ENCODE peak calls at places on chromosomes 5 and 9, in ten cellular contexts. One of them, this sample, is unnamed.

GRCh38 chr5:73242741-73243140 is 69.7 kb downstream of the TMEM174 start:
- DNase-seq in AG10803: no peak
- DNase-seq in fibroblast of pulmonary artery: no peak
- DNase-seq in astrocyte of the spinal cord: no peak
- DNase-seq in choroid plexus epithelial cell: no peak
- DNase-seq in uterus: no peak
- DNase-seq in AG09309: no peak
- DNase-seq in pancreas: no peak
- DNase-seq in HepG2: no peak
- DNase-seq in GM20000: no peak
- DNase-seq in this sample: no peak

GRCh38 chr5:172216345-172216744 is 22.4 kb downstream of the EFCAB9 start:
- DNase-seq in AG10803: no peak
- DNase-seq in fibroblast of pulmonary artery: no peak
- DNase-seq in astrocyte of the spinal cord: no peak
- DNase-seq in choroid plexus epithelial cell: peak
- DNase-seq in uterus: no peak
- DNase-seq in AG09309: no peak
- DNase-seq in pancreas: no peak
- DNase-seq in HepG2: no peak
- DNase-seq in GM20000: no peak
- DNase-seq in this sample: no peak

GRCh38 chr5:65032250-65032649 is 263.5 kb downstream of the CWC27 start:
- DNase-seq in AG10803: peak
- DNase-seq in fibroblast of pulmonary artery: peak
- DNase-seq in astrocyte of the spinal cord: peak
- DNase-seq in choroid plexus epithelial cell: peak
- DNase-seq in uterus: no peak
- DNase-seq in AG09309: peak
- DNase-seq in pancreas: no peak
- DNase-seq in HepG2: no peak
- DNase-seq in GM20000: no peak
- DNase-seq in this sample: no peak

GRCh38 chr9:22136446-22137140 is 127.5 kb upstream of the CDKN2B start:
- DNase-seq in AG10803: peak
- DNase-seq in fibroblast of pulmonary artery: peak
- DNase-seq in astrocyte of the spinal cord: peak
- DNase-seq in choroid plexus epithelial cell: peak
- DNase-seq in uterus: no peak
- DNase-seq in AG09309: no peak
- DNase-seq in pancreas: no peak
- DNase-seq in HepG2: no peak
- DNase-seq in GM20000: no peak
- DNase-seq in this sample: no peak

GRCh38 chr9:95980262-95981125 is 105.0 kb downstream of the ERCC6L2 start:
- DNase-seq in AG10803: peak
- DNase-seq in fibroblast of pulmonary artery: peak
- DNase-seq in astrocyte of the spinal cord: no peak
- DNase-seq in choroid plexus epithelial cell: peak
- DNase-seq in uterus: no peak
- DNase-seq in AG09309: peak
- DNase-seq in pancreas: no peak
- DNase-seq in HepG2: no peak
- DNase-seq in GM20000: no peak
- DNase-seq in this sample: no peak

GRCh38 chr9:19648672-19649071 is 140.2 kb downstream of the SLC24A2 start:
- DNase-seq in AG10803: no peak
- DNase-seq in fibroblast of pulmonary artery: peak
- DNase-seq in astrocyte of the spinal cord: no peak
- DNase-seq in choroid plexus epithelial cell: no peak
- DNase-seq in uterus: no peak
- DNase-seq in AG09309: no peak
- DNase-seq in pancreas: no peak
- DNase-seq in HepG2: no peak
- DNase-seq in GM20000: no peak
- DNase-seq in this sample: no peak

GRCh38 chr9:72396247-72397091 is 31.5 kb upstream of the ZFAND5 start:
- DNase-seq in AG10803: peak
- DNase-seq in fibroblast of pulmonary artery: peak
- DNase-seq in astrocyte of the spinal cord: peak
- DNase-seq in choroid plexus epithelial cell: peak
- DNase-seq in uterus: peak
- DNase-seq in AG09309: no peak
- DNase-seq in pancreas: no peak
- DNase-seq in HepG2: peak
- DNase-seq in GM20000: no peak
- DNase-seq in this sample: no peak

GRCh38 chr5:23991406-23991805 is 484.0 kb downstream of the PRDM9 start:
- DNase-seq in AG10803: no peak
- DNase-seq in fibroblast of pulmonary artery: no peak
- DNase-seq in astrocyte of the spinal cord: no peak
- DNase-seq in choroid plexus epithelial cell: no peak
- DNase-seq in uterus: no peak
- DNase-seq in AG09309: no peak
- DNase-seq in pancreas: no peak
- DNase-seq in HepG2: no peak
- DNase-seq in GM20000: no peak
- DNase-seq in this sample: no peak

GRCh38 chr5:132827943-132828673 is 2.3 kb downstream of the SHROOM1 start:
- DNase-seq in AG10803: no peak
- DNase-seq in fibroblast of pulmonary artery: no peak
- DNase-seq in astrocyte of the spinal cord: no peak
- DNase-seq in choroid plexus epithelial cell: no peak
- DNase-seq in uterus: no peak
- DNase-seq in AG09309: no peak
- DNase-seq in pancreas: no peak
- DNase-seq in HepG2: no peak
- DNase-seq in GM20000: peak
- DNase-seq in this sample: no peak

GRCh38 chr9:98993570-98993945 is 49.9 kb downstream of the COL15A1 start:
- DNase-seq in AG10803: no peak
- DNase-seq in fibroblast of pulmonary artery: no peak
- DNase-seq in astrocyte of the spinal cord: no peak
- DNase-seq in choroid plexus epithelial cell: no peak
- DNase-seq in uterus: no peak
- DNase-seq in AG09309: no peak
- DNase-seq in pancreas: no peak
- DNase-seq in HepG2: no peak
- DNase-seq in GM20000: peak
- DNase-seq in this sample: peak

GRCh38 chr5:91126448-91126847 is 256.7 kb downstream of the ARRDC3 start:
- DNase-seq in AG10803: peak
- DNase-seq in fibroblast of pulmonary artery: peak
- DNase-seq in astrocyte of the spinal cord: peak
- DNase-seq in choroid plexus epithelial cell: peak
- DNase-seq in uterus: no peak
- DNase-seq in AG09309: peak
- DNase-seq in pancreas: peak
- DNase-seq in HepG2: no peak
- DNase-seq in GM20000: no peak
- DNase-seq in this sample: no peak

GRCh38 chr5:154157483-154158378 is 32.8 kb upstream of the GALNT10 start:
- DNase-seq in AG10803: peak
- DNase-seq in fibroblast of pulmonary artery: no peak
- DNase-seq in astrocyte of the spinal cord: no peak
- DNase-seq in choroid plexus epithelial cell: no peak
- DNase-seq in uterus: no peak
- DNase-seq in AG09309: no peak
- DNase-seq in pancreas: no peak
- DNase-seq in HepG2: no peak
- DNase-seq in GM20000: no peak
- DNase-seq in this sample: no peak
- TF ChIP-seq CTCF in AG10803: peak
- TF ChIP-seq CTCF in fibroblast of pulmonary artery: peak
- TF ChIP-seq CTCF in astrocyte of the spinal cord: peak
- TF ChIP-seq CTCF in choroid plexus epithelial cell: peak
- TF ChIP-seq CTCF in uterus: no peak
- TF ChIP-seq CTCF in AG09309: peak
- TF ChIP-seq CTCF in pancreas: no peak
- TF ChIP-seq CTCF in HepG2: peak
- TF ChIP-seq CTCF in GM20000: peak
- TF ChIP-seq CTCF in this sample: peak

GRCh38 chr5:11047625-11048024 is 286.6 kb upstream of the DAP start:
- DNase-seq in AG10803: no peak
- DNase-seq in fibroblast of pulmonary artery: no peak
- DNase-seq in astrocyte of the spinal cord: no peak
- DNase-seq in choroid plexus epithelial cell: no peak
- DNase-seq in uterus: no peak
- DNase-seq in AG09309: no peak
- DNase-seq in pancreas: no peak
- DNase-seq in HepG2: no peak
- DNase-seq in GM20000: no peak
- DNase-seq in this sample: no peak

GRCh38 chr5:11045411-11045810 is 284.4 kb upstream of the DAP start:
- DNase-seq in AG10803: no peak
- DNase-seq in fibroblast of pulmonary artery: no peak
- DNase-seq in astrocyte of the spinal cord: no peak
- DNase-seq in choroid plexus epithelial cell: no peak
- DNase-seq in uterus: no peak
- DNase-seq in AG09309: no peak
- DNase-seq in pancreas: no peak
- DNase-seq in HepG2: no peak
- DNase-seq in GM20000: no peak
- DNase-seq in this sample: no peak

GRCh38 chr5:11044581-11044980 is 283.5 kb upstream of the DAP start:
- DNase-seq in AG10803: no peak
- DNase-seq in fibroblast of pulmonary artery: no peak
- DNase-seq in astrocyte of the spinal cord: no peak
- DNase-seq in choroid plexus epithelial cell: no peak
- DNase-seq in uterus: no peak
- DNase-seq in AG09309: no peak
- DNase-seq in pancreas: no peak
- DNase-seq in HepG2: no peak
- DNase-seq in GM20000: no peak
- DNase-seq in this sample: no peak

GRCh38 chr5:11047051-11047450 is 286.0 kb upstream of the DAP start:
- DNase-seq in AG10803: no peak
- DNase-seq in fibroblast of pulmonary artery: no peak
- DNase-seq in astrocyte of the spinal cord: no peak
- DNase-seq in choroid plexus epithelial cell: no peak
- DNase-seq in uterus: no peak
- DNase-seq in AG09309: no peak
- DNase-seq in pancreas: no peak
- DNase-seq in HepG2: no peak
- DNase-seq in GM20000: no peak
- DNase-seq in this sample: no peak

DNA sequence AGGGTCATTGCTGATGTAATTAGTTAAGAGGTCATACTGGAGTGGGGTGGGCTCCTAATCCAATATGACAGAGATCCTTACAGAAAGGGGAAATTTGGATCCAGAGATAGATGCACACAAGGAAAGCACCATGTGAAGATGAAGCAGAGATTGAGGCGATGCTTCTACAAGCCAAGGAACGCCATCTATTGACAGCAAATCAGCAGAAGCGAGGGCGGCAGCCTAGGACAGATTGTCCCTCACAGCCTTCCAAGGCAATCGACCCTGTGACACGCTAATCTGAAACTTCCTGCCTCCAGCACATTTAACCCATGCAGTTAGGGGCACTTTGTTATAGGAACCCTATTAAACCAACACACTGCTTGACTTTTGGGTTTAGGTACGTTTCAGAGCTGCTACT is 285.1 kb upstream of the DAP start:
- DNase-seq in AG10803: peak
- DNase-seq in fibroblast of pulmonary artery: no peak
- DNase-seq in astrocyte of the spinal cord: no peak
- DNase-seq in choroid plexus epithelial cell: peak
- DNase-seq in uterus: no peak
- DNase-seq in AG09309: no peak
- DNase-seq in pancreas: no peak
- DNase-seq in HepG2: no peak
- DNase-seq in GM20000: no peak
- DNase-seq in this sample: no peak
- TF ChIP-seq CTCF in AG10803: peak
- TF ChIP-seq CTCF in fibroblast of pulmonary artery: no peak
- TF ChIP-seq CTCF in astrocyte of the spinal cord: no peak
- TF ChIP-seq CTCF in choroid plexus epithelial cell: peak
- TF ChIP-seq CTCF in uterus: no peak
- TF ChIP-seq CTCF in AG09309: peak
- TF ChIP-seq CTCF in pancreas: no peak
- TF ChIP-seq CTCF in HepG2: peak
- TF ChIP-seq CTCF in GM20000: peak
- TF ChIP-seq CTCF in this sample: no peak

GRCh38 chr5:123120197-123120596 is 31.2 kb downstream of the PRDM6 start:
- DNase-seq in AG10803: no peak
- DNase-seq in fibroblast of pulmonary artery: no peak
- DNase-seq in astrocyte of the spinal cord: no peak
- DNase-seq in choroid plexus epithelial cell: peak
- DNase-seq in uterus: no peak
- DNase-seq in AG09309: no peak
- DNase-seq in pancreas: no peak
- DNase-seq in HepG2: no peak
- DNase-seq in GM20000: no peak
- DNase-seq in this sample: no peak
- TF ChIP-seq CTCF in AG10803: peak
- TF ChIP-seq CTCF in fibroblast of pulmonary artery: peak
- TF ChIP-seq CTCF in astrocyte of the spinal cord: peak
- TF ChIP-seq CTCF in choroid plexus epithelial cell: peak
- TF ChIP-seq CTCF in uterus: no peak
- TF ChIP-seq CTCF in AG09309: peak
- TF ChIP-seq CTCF in pancreas: no peak
- TF ChIP-seq CTCF in HepG2: peak
- TF ChIP-seq CTCF in GM20000: no peak
- TF ChIP-seq CTCF in this sample: no peak

GRCh38 chr5:159639590-159639989 is 276.7 kb upstream of the ADRA1B start:
- DNase-seq in AG10803: no peak
- DNase-seq in fibroblast of pulmonary artery: no peak
- DNase-seq in astrocyte of the spinal cord: no peak
- DNase-seq in choroid plexus epithelial cell: no peak
- DNase-seq in uterus: no peak
- DNase-seq in AG09309: no peak
- DNase-seq in pancreas: no peak
- DNase-seq in HepG2: no peak
- DNase-seq in GM20000: no peak
- DNase-seq in this sample: no peak

GRCh38 chr5:159640921-159641320 is 275.4 kb upstream of the ADRA1B start:
- DNase-seq in AG10803: no peak
- DNase-seq in fibroblast of pulmonary artery: no peak
- DNase-seq in astrocyte of the spinal cord: no peak
- DNase-seq in choroid plexus epithelial cell: no peak
- DNase-seq in uterus: no peak
- DNase-seq in AG09309: no peak
- DNase-seq in pancreas: no peak
- DNase-seq in HepG2: no peak
- DNase-seq in GM20000: no peak
- DNase-seq in this sample: no peak

GRCh38 chr5:159640376-159640775 is 275.9 kb upstream of the ADRA1B start:
- DNase-seq in AG10803: no peak
- DNase-seq in fibroblast of pulmonary artery: no peak
- DNase-seq in astrocyte of the spinal cord: no peak
- DNase-seq in choroid plexus epithelial cell: no peak
- DNase-seq in uterus: no peak
- DNase-seq in AG09309: no peak
- DNase-seq in pancreas: no peak
- DNase-seq in HepG2: no peak
- DNase-seq in GM20000: no peak
- DNase-seq in this sample: no peak

GRCh38 chr5:159638481-159638880 is 277.8 kb upstream of the ADRA1B start:
- DNase-seq in AG10803: no peak
- DNase-seq in fibroblast of pulmonary artery: no peak
- DNase-seq in astrocyte of the spinal cord: no peak
- DNase-seq in choroid plexus epithelial cell: no peak
- DNase-seq in uterus: no peak
- DNase-seq in AG09309: no peak
- DNase-seq in pancreas: no peak
- DNase-seq in HepG2: no peak
- DNase-seq in GM20000: no peak
- DNase-seq in this sample: no peak

GRCh38 chr5:159638954-159639559 is 277.2 kb upstream of the ADRA1B start:
- DNase-seq in AG10803: peak
- DNase-seq in fibroblast of pulmonary artery: peak
- DNase-seq in astrocyte of the spinal cord: peak
- DNase-seq in choroid plexus epithelial cell: peak
- DNase-seq in uterus: no peak
- DNase-seq in AG09309: peak
- DNase-seq in pancreas: no peak
- DNase-seq in HepG2: no peak
- DNase-seq in GM20000: no peak
- DNase-seq in this sample: no peak
- TF ChIP-seq CTCF in AG10803: no peak
- TF ChIP-seq CTCF in fibroblast of pulmonary artery: no peak
- TF ChIP-seq CTCF in astrocyte of the spinal cord: no peak
- TF ChIP-seq CTCF in choroid plexus epithelial cell: no peak
- TF ChIP-seq CTCF in uterus: no peak
- TF ChIP-seq CTCF in AG09309: no peak
- TF ChIP-seq CTCF in pancreas: no peak
- TF ChIP-seq CTCF in HepG2: no peak
- TF ChIP-seq CTCF in GM20000: no peak
- TF ChIP-seq CTCF in this sample: no peak